ENCODE peak calls at places on chromosomes 2 and 18, in seven cellular contexts. B is CD4-positive, alpha-beta T cell; Z is RPMI8226; W is epithelial cell of esophagus; L is NCI-H1436; G is KG1; U is progenitor cell of endocrine pancreas. V is an unnamed sample.

GRCh38 chr2:25936889-25937545 is 45.3 kb downstream of the KIF3C start:
- DNase-seq in B (no peak), Z (no peak), W (no peak), L (no peak), G (no peak), U (no peak), V (no peak)

GRCh38 chr2:54603357-54603756 is 120.1 kb upstream of the EML6 start:
- DNase-seq in B (no peak), Z (no peak), W (no peak), L (no peak), G (no peak), U (no peak), V (no peak)

GRCh38 chr2:200199005-200199404 is 107.5 kb upstream of the SPATS2L start:
- DNase-seq in B (no peak), Z (no peak), W (no peak), L (no peak), G (no peak), U (no peak), V (no peak)

GRCh38 chr2:29921560-29921915 is at the start of gene ALK:
- DNase-seq in B (peak), Z (peak), W (peak), L (peak), G (peak), U (peak), V (peak)

GRCh38 chr2:60260646-60261296 is 292.7 kb downstream of the BCL11A start:
- DNase-seq in B (no peak), Z (no peak), W (peak), L (no peak), G (no peak), U (no peak), V (no peak)

GRCh38 chr18:79421275-79421857 is 25.6 kb downstream of the NFATC1 start:
- DNase-seq in B (no peak), Z (no peak), W (no peak), L (no peak), G (no peak), U (no peak), V (no peak)

GRCh38 chr2:218898109-218898878 is 17.6 kb downstream of the WNT10A start:
- DNase-seq in B (peak), Z (peak), W (peak), L (peak), G (peak), U (peak), V (no peak)

GRCh38 chr2:115190459-115190858 is 748.0 kb downstream of the DPP10 start:
- DNase-seq in B (no peak), Z (no peak), W (no peak), L (no peak), G (no peak), U (no peak), V (no peak)

GRCh38 chr18:45335644-45336043 is 279.6 kb upstream of the SLC14A2 start:
- DNase-seq in B (no peak), Z (no peak), W (peak), L (no peak), G (no peak), U (no peak), V (no peak)

GRCh38 chr18:10563886-10564285 is 38.1 kb downstream of the NAPG start:
- DNase-seq in B (no peak), Z (no peak), W (peak), L (no peak), G (no peak), U (no peak), V (no peak)

GRCh38 chr2:24049485-24050021 is at the start of gene FKBP1B:
- DNase-seq in B (peak), Z (no peak), W (peak), L (peak), G (no peak), U (peak), V (no peak)

GRCh38 chr18:12726774-12727550 is 24.1 kb downstream of the PSMG2 start:
- DNase-seq in B (peak), Z (peak), W (peak), L (peak), G (peak), U (peak), V (no peak)

GRCh38 chr2:172242968-172243367 is 140.3 kb upstream of the DLX2 start:
- DNase-seq in B (no peak), Z (no peak), W (no peak), L (no peak), G (no peak), U (no peak), V (no peak)

V was measured in SHP77 treated with DMSO at 0.1 percent for 48 hours.